ENCODE peak calls at places on chromosomes 6 and 20, in nine cellular contexts. X, T, K, F, B, A, J, Y and W are unnamed samples.

GRCh38 chr6:110538416-110539060 is 62.1 kb upstream of the SLC22A16 start:
- DNase-seq in F (no peak), K (no peak), Y (no peak), X (no peak), B (no peak), A (no peak), J (peak), T (no peak), W (no peak)

GRCh38 chr6:37934276-37934675 is 114.7 kb downstream of the ZFAND3 start:
- DNase-seq in X (no peak), B (no peak), T (no peak), Y (no peak), J (peak), A (no peak), K (no peak), F (no peak), W (no peak)

GRCh38 chr20:22794200-22794599 is 209.8 kb upstream of the FOXA2 start:
- DNase-seq in K (no peak), Y (no peak), B (no peak), A (no peak), F (no peak), X (no peak), T (no peak), J (no peak), W (no peak)

GRCh38 chr20:4041748-4042411 is 26.5 kb upstream of the RNF24 start:
- DNase-seq in K (no peak), J (peak), T (no peak), Y (no peak), F (peak), A (peak), X (peak), B (no peak), W (no peak)

GRCh38 chr20:3815703-3816315 is 4.5 kb upstream of the AP5S1 start:
- DNase-seq in X (no peak), A (no peak), B (no peak), T (no peak), J (no peak), F (no peak), Y (no peak), K (no peak), W (peak)

GRCh38 chr6:125110056-125110455 is 43.5 kb upstream of the TPD52L1 start:
- DNase-seq in Y (no peak), X (no peak), A (no peak), J (no peak), F (no peak), B (no peak), T (no peak), K (no peak), W (no peak)

GRCh38 chr6:35082733-35083403 is 58.3 kb downstream of the TCP11 start:
- DNase-seq in T (no peak), K (no peak), F (no peak), B (peak), Y (peak), J (no peak), A (peak), X (no peak), W (no peak)

GRCh38 chr6:21678990-21679389 is 85.4 kb downstream of the SOX4 start:
- DNase-seq in X (no peak), T (no peak), J (peak), Y (no peak), A (no peak), K (no peak), B (no peak), F (peak), W (no peak)

GRCh38 chr6:46490425-46491200 is 636 bp downstream of the RCAN2 start:
- DNase-seq in F (peak), T (peak), A (peak), Y (peak), X (no peak), B (peak), J (no peak), K (peak), W (no peak)
- TF ChIP-seq CTCF in F (peak), T (peak), A (peak), Y (no peak), X (no peak), B (no peak), J (peak), K (peak), W (no peak)

GRCh38 chr6:167443098-167443680 is 118.3 kb downstream of the TTLL2 start:
- DNase-seq in K (no peak), X (no peak), Y (no peak), T (no peak), B (no peak), A (no peak), J (no peak), F (no peak), W (no peak)

GRCh38 chr6:167448378-167448777 is 123.5 kb downstream of the TTLL2 start:
- DNase-seq in J (no peak), Y (no peak), A (no peak), T (no peak), B (peak), K (no peak), F (no peak), X (no peak), W (no peak)

GRCh38 chr6:167445568-167445967 is 120.7 kb downstream of the TTLL2 start:
- DNase-seq in J (no peak), B (no peak), K (no peak), X (no peak), T (no peak), F (no peak), A (no peak), Y (no peak), W (no peak)

GRCh38 chr6:167441653-167442644 is 117.1 kb downstream of the TTLL2 start:
- DNase-seq in B (no peak), A (no peak), J (no peak), Y (no peak), T (no peak), X (no peak), K (peak), F (no peak), W (no peak)

GRCh38 chr6:167444602-167445346 is 119.9 kb downstream of the TTLL2 start:
- DNase-seq in F (no peak), J (no peak), K (no peak), T (no peak), A (no peak), B (no peak), X (no peak), Y (no peak), W (no peak)
- TF ChIP-seq CTCF in F (no peak), J (no peak), K (no peak), T (no peak), A (no peak), B (no peak), X (no peak), Y (no peak), W (no peak)

DNA sequence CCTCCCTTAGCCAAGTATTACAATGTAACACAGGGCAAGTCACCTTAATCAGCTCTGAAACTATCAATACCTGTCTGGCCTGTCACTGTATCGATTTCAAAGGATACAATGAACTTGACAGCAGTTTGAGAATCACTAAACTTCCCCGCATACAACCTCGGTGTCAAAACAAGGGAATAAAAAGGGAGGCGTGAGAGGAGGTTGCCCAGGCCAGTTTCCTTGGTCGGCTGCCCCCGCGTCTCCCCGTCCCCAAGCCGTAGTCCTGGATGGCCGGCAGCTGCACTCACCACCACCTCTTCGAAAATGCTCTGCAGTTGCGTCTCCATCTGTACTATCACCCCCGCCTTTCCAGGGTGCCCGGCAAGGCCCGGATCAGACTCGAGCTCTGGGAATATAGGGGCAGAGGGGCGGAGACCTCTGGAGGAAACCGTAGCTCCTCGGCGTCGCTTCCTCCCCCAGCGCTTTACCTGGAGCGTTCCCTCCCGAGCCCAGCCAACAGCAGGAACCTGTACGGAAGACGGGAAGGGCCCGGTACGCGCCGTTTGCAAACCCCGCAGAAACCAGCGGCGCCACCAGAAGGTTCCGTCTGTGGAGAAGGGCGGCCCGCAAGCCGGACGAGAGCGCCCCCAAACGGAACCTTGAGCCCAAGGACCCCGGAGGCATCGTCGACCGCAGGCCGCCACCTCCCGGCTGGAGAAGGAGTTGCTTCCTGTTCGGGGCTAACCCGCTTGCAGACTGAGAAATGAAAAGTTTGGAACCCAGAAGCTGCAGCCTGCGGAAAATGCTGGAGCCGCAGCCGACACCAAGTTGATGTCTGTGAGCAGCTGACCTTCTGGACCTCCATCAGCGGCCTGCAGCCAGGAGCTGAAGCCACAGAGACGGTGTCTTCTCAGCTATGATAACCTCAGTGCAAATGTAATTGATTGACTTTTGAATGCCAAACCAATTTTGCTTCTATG is at the start of gene MED23:
- DNase-seq in J (peak), T (peak), K (peak), F (peak), X (peak), A (peak), Y (peak), B (peak), W (peak)
- TF ChIP-seq CTCF in J (peak), T (peak), K (peak), F (peak), X (peak), A (peak), Y (peak), B (peak), W (peak)

GRCh38 chr20:31811198-31811597 is 8.0 kb upstream of the MYLK2 start:
- DNase-seq in T (no peak), J (no peak), F (no peak), B (peak), A (no peak), Y (no peak), X (no peak), K (no peak), W (no peak)

GRCh38 chr20:31809656-31810055 is 9.5 kb upstream of the MYLK2 start:
- DNase-seq in T (no peak), F (no peak), B (no peak), X (no peak), J (no peak), K (no peak), Y (no peak), A (no peak), W (no peak)

GRCh38 chr20:31813611-31814010 is 5.5 kb upstream of the MYLK2 start:
- DNase-seq in B (no peak), J (no peak), X (no peak), A (no peak), T (no peak), K (no peak), F (no peak), Y (no peak), W (no peak)

GRCh38 chr20:31815408-31816188 is 3.6 kb upstream of the MYLK2 start:
- DNase-seq in B (peak), X (no peak), K (no peak), Y (no peak), T (peak), A (peak), J (no peak), F (no peak), W (no peak)

DNA sequence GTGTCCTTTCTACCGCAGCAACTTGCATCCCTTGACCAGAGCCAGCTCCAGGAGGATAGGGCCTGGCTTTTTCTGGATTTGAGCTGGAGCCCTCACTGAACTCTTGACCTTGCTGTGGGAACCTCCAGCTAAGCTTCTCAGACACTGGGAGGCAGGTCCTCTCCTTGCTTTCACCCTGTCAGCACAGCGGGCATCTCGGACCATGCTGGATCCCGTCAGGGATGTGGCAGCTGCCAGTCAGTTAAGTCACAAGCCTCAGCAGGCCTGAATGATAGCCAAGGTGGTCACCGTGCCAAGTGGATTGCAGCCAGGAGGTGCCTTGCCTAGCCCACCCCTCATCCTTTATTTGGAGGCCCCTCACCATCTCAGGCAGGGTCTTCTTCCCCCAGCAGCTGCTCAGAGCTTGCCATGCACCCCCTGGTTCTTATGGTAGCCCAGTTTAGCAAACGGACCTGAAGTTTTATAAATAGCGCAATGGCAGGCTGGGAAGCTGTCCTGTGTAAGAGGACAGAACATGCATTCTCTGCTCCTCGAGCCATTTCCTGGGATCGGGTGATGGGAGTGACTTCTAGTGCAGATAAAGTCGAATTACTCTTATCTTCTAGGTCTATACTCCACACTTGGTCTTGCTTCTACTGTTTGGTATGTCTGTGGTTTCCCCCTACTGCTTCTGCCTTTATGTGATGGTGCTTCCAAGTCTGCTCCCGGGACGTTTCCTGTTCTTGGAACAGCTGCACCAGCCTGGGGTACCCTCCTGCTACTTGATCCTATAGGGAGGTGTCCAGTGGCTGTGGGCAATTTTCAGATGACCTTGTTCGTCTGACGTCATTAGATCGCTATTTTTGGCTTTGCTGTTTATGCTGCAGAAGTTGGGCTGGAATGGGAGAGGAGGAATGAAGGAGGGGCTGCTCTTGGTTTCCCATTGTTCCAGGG is 7.1 kb upstream of the MYLK2 start:
- DNase-seq in T (no peak), X (no peak), F (no peak), Y (no peak), A (peak), J (peak), K (no peak), B (peak), W (no peak)
- TF ChIP-seq CTCF in T (no peak), X (no peak), F (no peak), Y (no peak), A (no peak), J (no peak), K (no peak), B (no peak), W (no peak)

GRCh38 chr6:166798652-166799051 is 157.7 kb downstream of the RNASET2 start:
- DNase-seq in F (no peak), Y (no peak), T (no peak), K (no peak), A (no peak), B (no peak), J (no peak), X (no peak), W (no peak)
- TF ChIP-seq CTCF in F (no peak), Y (no peak), T (no peak), K (no peak), A (no peak), B (no peak), J (no peak), X (no peak), W (no peak)

GRCh38 chr6:133610974-133611373 is 277.9 kb upstream of the TCF21 start:
- DNase-seq in K (no peak), F (no peak), J (no peak), X (no peak), B (no peak), T (no peak), A (no peak), Y (no peak), W (no peak)

GRCh38 chr6:133610271-133610840 is 278.6 kb upstream of the TCF21 start:
- DNase-seq in A (no peak), B (no peak), X (no peak), T (no peak), Y (no peak), J (peak), F (no peak), K (no peak), W (no peak)

GRCh38 chr6:133609404-133610270 is 279.3 kb upstream of the TCF21 start:
- DNase-seq in K (no peak), B (no peak), T (no peak), X (no peak), Y (no peak), A (no peak), J (peak), F (peak), W (no peak)

GRCh38 chr6:133608620-133609019 is 280.3 kb upstream of the TCF21 start:
- DNase-seq in K (no peak), F (no peak), T (no peak), X (no peak), Y (no peak), J (no peak), A (no peak), B (no peak), W (no peak)

GRCh38 chr6:133606833-133607232 is 282.1 kb upstream of the TCF21 start:
- DNase-seq in X (no peak), F (no peak), T (no peak), J (no peak), Y (no peak), B (no peak), K (no peak), A (no peak), W (no peak)
- TF ChIP-seq CTCF in X (no peak), F (no peak), T (no peak), J (no peak), Y (no peak), B (no peak), K (no peak), A (no peak), W (no peak)